ENCODE peak calls at places on chromosome 17, in five cellular contexts. J is nephron progenitor cell; E is activated CD4-positive, alpha-beta T cell treated with anti-CD3 and anti-CD28 coated beads for 24 hours; C is erythroblast; L is ELR. I is an unnamed sample.

GRCh38 chr17:71550675-71551074 is 570.1 kb upstream of the SOX9 start:
- DNase-seq in J (no peak), E (no peak), C (no peak), L (no peak), I (no peak)

GRCh38 chr17:39787038-39787437 is 49.3 kb downstream of the GRB7 start:
- DNase-seq in J (no peak), E (no peak), C (no peak), L (no peak), I (no peak)

GRCh38 chr17:42809250-42809649 is 10.6 kb downstream of the CNTD1 start:
- DNase-seq in J (no peak), E (no peak), C (no peak), L (peak; percentile 86), I (no peak)

GRCh38 chr17:79098282-79098867 is 23.8 kb downstream of the ENGASE start:
- DNase-seq in J (no peak), E (no peak), C (no peak), L (no peak), I (no peak)

GRCh38 chr17:42406602-42407288 is 16.3 kb downstream of the CAVIN1 start:
- DNase-seq in J (no peak), E (no peak), C (no peak), L (no peak), I (no peak)

GRCh38 chr17:30093463-30094147 is 23.0 kb upstream of the NSRP1 start:
- DNase-seq in J (peak; percentile 67), E (peak; percentile 47), C (peak; percentile 42), L (peak; percentile 76), I (peak; percentile 39)

GRCh38 chr17:79568661-79569060 is 42.2 kb downstream of the RBFOX3 start:
- DNase-seq in J (no peak), E (no peak), C (no peak), L (no peak), I (no peak)

GRCh38 chr17:17816831-17817551 is 19.8 kb downstream of the SREBF1 start:
- DNase-seq in J (no peak), E (no peak), C (no peak), L (peak; percentile 27), I (no peak)

GRCh38 chr17:47224971-47225370 is 15.8 kb downstream of the MYL4 start:
- DNase-seq in J (no peak), E (no peak), C (no peak), L (no peak), I (no peak)

GRCh38 chr17:78644259-78644658 is 67.1 kb upstream of the DNAH17 start:
- DNase-seq in J (no peak), E (no peak), C (no peak), L (no peak), I (no peak)

I was measured in activated naive CD8-positive, alpha-beta T cell treated with anti-CD3 and anti-CD28 coated beads for 36 hours.